ENCODE peak calls at places on chromosomes 4 and X, in ten cellular contexts. P is astrocyte; B is esophagus squamous epithelium; C is stomach; W is upper lobe of right lung; M is CD8-positive, alpha-beta T cell; R is SK-N-SH; A is GM23248; D is suprapubic skin; Y is fibroblast of lung. U is an unnamed sample. For H3K9me3, the result is how much of the 10 kb centered on the place peaks cover.

GRCh38 chrX:40952855-40953254 is 132.4 kb upstream of the USP9X start:
- DNase-seq in P (no peak), B (no peak), C (no peak), W (no peak), M (no peak), R (no peak), A (peak), D (no peak), Y (peak), U (no peak)

GRCh38 chr4:33031328-33031727 is 2311.2 kb downstream of the PCDH7 start:
- DNase-seq in P (no peak), B (no peak), C (no peak), W (no peak), M (no peak), R (no peak), A (no peak), D (no peak), Y (no peak), U (no peak)

GRCh38 chrX:113741744-113742143 is 842.1 kb upstream of the HTR2C start:
- DNase-seq in P (peak), B (no peak), C (no peak), W (no peak), M (no peak), R (peak), A (peak), D (no peak), Y (no peak), U (peak)

GRCh38 chr4:4860803-4861591 is 1.5 kb downstream of the MSX1 start:
- DNase-seq in P (no peak), B (no peak), C (no peak), W (no peak), M (no peak), R (peak), A (peak), D (no peak), Y (no peak), U (no peak)

GRCh38 chr4:145553375-145553774 is 65.8 kb upstream of the MMAA start:
- DNase-seq in P (no peak), B (no peak), C (no peak), W (no peak), M (no peak), R (no peak), A (no peak), D (no peak), Y (no peak), U (no peak)

GRCh38 chrX:129961180-129962083 is 21.0 kb upstream of the BCORL1 start:
- DNase-seq in P (no peak), B (peak), C (peak), W (peak), M (peak), R (no peak), A (peak), D (peak), Y (no peak), U (peak)

GRCh38 chr4:110514889-110515479 is 39.0 kb downstream of the ENPEP start:
- DNase-seq in P (peak), B (no peak), C (no peak), W (no peak), M (no peak), R (peak), A (peak), D (no peak), Y (peak), U (peak)

GRCh38 chr4:143185253-143186107 is 763 bp downstream of the USP38 start:
- DNase-seq in P (no peak), B (no peak), C (no peak), W (no peak), M (no peak), R (peak), A (peak), D (peak), Y (peak), U (peak)

GRCh38 chr4:14871676-14872430 is 130.4 kb upstream of the CPEB2 start:
- DNase-seq in P (no peak), B (no peak), C (peak), W (peak), M (peak), R (no peak), A (peak), D (no peak), Y (no peak), U (peak)

GRCh38 chrX:146278381-146278780 is 460.8 kb downstream of the SLITRK2 start:
- DNase-seq in P (no peak), B (no peak), C (no peak), W (no peak), M (no peak), R (no peak), A (no peak), D (no peak), Y (no peak), U (no peak)

GRCh38 chrX:70033348-70033747 is 16.4 kb downstream of the AWAT2 start:
- DNase-seq in P (no peak), B (no peak), C (peak), W (peak), M (peak), R (peak), A (peak), D (no peak), Y (peak), U (peak)

GRCh38 chr4:113695328-113696169 is 66.0 kb downstream of the CAMK2D start:
- DNase-seq in P (peak), B (no peak), C (no peak), W (no peak), M (no peak), R (no peak), A (no peak), D (no peak), Y (peak), U (no peak)

GRCh38 chr4:288891-289290 is 16.4 kb downstream of the ZNF732 start:
- DNase-seq in P (no peak), B (no peak), C (no peak), W (no peak), M (no peak), R (no peak), A (no peak), D (no peak), Y (peak), U (no peak)

GRCh38 chr4:294732-295131 is 10.5 kb downstream of the ZNF732 start:
- DNase-seq in P (no peak), B (no peak), C (no peak), W (no peak), M (no peak), R (no peak), A (no peak), D (no peak), Y (no peak), U (no peak)
- H3K9me3 ChIP-seq in P (under half), B (under half), C (under half), W (under half), M (under half), R (under half), A (under half), D (under half), Y (under half), U (under half)

GRCh38 chrX:11683057-11683456 is 17.3 kb upstream of the ARHGAP6 start:
- DNase-seq in P (no peak), B (no peak), C (no peak), W (no peak), M (no peak), R (no peak), A (no peak), D (no peak), Y (no peak), U (no peak)

GRCh38 chrX:11688201-11688600 is 22.5 kb upstream of the ARHGAP6 start:
- DNase-seq in P (peak), B (no peak), C (no peak), W (no peak), M (no peak), R (no peak), A (peak), D (no peak), Y (no peak), U (no peak)

GRCh38 chrX:11687157-11687556 is 21.4 kb upstream of the ARHGAP6 start:
- DNase-seq in P (no peak), B (no peak), C (no peak), W (no peak), M (no peak), R (peak), A (no peak), D (no peak), Y (no peak), U (no peak)
- H3K9me3 ChIP-seq in P (under half), B (under half), C (under half), W (under half), M (under half), R (under half), A (under half), D (under half), Y (under half), U (under half)

DNA sequence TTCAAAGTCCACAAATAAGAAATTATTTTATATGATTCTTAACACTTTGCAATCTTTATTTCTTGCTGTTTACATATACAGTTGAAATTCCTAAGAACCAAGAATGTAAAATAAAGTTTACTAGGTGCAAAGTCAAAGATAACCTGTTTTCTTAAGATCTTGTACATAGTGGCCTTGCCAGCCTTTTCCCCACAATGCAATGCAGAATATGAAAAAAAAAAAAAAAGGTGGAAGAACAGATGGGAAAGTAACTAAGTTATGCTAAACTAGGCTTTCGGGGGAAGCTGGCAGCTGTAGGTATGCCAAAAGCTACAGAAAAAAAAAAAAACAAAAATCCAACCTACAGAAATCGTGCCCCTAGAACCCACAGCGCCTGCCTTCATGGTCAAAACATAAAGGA is 1588.4 kb downstream of the STIM2 start:
- DNase-seq in P (no peak), B (no peak), C (no peak), W (no peak), M (no peak), R (no peak), A (peak), D (no peak), Y (peak), U (no peak)
- H3K9me3 ChIP-seq in P (under half), B (under half), C (under half), W (under half), M (under half), R (under half), A (under half), D (under half), Y (under half), U (under half)

GRCh38 chr4:92163348-92163747 is 140.4 kb upstream of the GRID2 start:
- DNase-seq in P (no peak), B (no peak), C (no peak), W (no peak), M (no peak), R (no peak), A (peak), D (no peak), Y (peak), U (peak)
- H3K9me3 ChIP-seq in P (under half), B (under half), C (under half), W (under half), M (under half), R (under half), A (under half), D (under half), Y (under half), U (under half)

DNA sequence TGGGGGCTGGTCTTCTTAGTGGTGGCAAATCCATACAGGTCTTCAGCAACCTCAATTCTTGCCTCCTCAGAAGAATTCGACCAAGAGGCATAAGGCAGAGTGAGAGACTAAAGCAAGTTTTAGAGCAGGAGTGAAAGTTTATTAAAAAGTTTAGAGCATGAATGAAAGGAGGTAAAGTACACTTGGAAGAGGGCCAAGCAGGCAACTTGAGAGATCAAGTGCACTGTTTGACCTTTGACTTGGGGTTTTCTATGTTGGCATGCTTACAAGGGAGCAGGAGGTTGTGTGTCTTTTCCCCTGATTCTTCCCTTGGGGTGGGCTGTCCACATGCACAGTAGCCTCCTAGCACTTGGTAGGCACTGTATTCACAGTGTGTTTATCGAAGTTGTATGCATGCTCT is 91.2 kb downstream of the CPE start:
- DNase-seq in P (no peak), B (no peak), C (no peak), W (no peak), M (no peak), R (no peak), A (no peak), D (no peak), Y (no peak), U (no peak)
- H3K9me3 ChIP-seq in P (under half), B (under half), C (under half), W (under half), M (under half), R (under half), A (under half), D (under half), Y (under half), U (under half)

GRCh38 chrX:44908838-44909237 is 35.9 kb downstream of the KDM6A start:
- DNase-seq in P (no peak), B (no peak), C (no peak), W (no peak), M (no peak), R (no peak), A (no peak), D (no peak), Y (no peak), U (no peak)

GRCh38 chrX:44915361-44915868 is 42.4 kb downstream of the KDM6A start:
- DNase-seq in P (peak), B (no peak), C (no peak), W (no peak), M (no peak), R (peak), A (no peak), D (no peak), Y (peak), U (no peak)

GRCh38 chrX:44918722-44919121 is 45.7 kb downstream of the KDM6A start:
- DNase-seq in P (no peak), B (no peak), C (no peak), W (no peak), M (no peak), R (no peak), A (no peak), D (no peak), Y (no peak), U (no peak)

GRCh38 chrX:44914532-44915198 is 41.7 kb downstream of the KDM6A start:
- DNase-seq in P (peak), B (no peak), C (no peak), W (no peak), M (no peak), R (no peak), A (peak), D (no peak), Y (peak), U (no peak)

DNA sequence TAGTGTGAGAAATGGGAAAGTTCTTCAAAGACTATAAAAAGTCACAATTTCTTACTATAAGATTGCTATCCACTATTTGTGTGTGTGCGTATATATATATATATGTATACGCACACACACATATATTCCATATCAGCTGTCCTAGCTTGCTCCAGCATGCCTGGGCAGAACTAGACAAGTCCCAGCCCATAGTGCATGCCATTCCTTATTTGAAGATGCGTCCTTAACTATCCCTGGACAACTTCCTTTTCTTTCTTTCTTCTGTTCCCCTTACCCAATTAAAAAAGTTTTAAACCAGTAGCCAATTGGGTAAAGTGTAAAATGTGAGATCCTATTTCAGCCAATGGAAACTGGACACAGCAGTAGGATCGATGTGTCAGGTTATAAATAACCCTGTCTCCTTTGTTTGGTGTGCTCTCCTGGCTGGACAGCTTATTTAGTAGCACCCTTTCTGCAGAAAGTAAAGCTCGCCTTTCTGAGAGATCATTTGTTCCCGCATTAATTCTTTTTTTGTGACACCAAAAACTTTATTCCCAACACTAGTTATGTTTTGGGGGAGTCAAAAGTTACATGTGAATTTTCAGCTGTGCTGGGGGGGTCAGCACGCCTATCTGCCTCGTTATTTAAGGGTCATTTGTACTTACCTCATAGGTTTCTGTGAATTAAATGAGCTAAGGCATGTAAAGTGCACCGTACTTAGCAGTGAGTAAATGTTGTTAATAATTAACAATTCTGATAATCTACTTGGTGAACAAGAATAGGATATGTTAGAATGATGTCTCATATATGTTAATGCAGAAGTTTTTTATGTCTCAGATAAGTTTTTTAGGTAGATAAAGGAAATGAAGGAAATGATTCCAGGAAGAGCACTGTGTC is 40.9 kb downstream of the KDM6A start:
- DNase-seq in P (no peak), B (no peak), C (no peak), W (no peak), M (no peak), R (no peak), A (no peak), D (no peak), Y (no peak), U (no peak)
- H3K9me3 ChIP-seq in P (under half), B (under half), C (under half), W (under half), M (under half), R (under half), A (under half), D (under half), Y (under half), U (under half)

DNA sequence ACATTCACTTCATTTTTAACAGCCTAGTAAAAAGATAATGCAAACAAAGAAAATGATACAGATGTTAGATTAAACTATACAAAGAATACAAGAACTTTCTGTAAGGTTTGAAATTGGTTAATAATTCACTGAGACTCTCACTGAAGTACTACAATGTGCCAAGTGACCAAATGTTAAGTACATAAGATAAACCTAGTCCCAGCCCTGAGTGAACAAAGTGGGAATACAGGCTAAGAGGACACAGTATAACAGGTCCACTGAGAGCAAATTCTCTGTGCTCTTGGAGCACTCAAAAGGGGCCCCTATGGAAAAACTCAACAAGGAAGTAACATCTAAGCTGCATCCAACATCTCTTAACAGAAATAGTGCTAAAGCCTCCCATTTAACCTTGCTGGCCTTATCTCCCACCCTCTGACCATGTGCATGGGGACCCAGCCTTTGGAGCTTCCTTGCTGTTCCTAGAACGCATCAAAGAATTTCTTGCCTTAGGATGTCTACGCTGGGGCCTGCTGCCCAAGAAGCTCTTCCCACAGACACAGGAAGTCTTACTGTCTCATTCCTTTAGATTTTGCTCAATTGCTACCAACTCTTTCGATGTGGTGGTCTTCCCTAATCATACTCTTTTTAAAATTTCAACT is 113.4 kb downstream of the ZAR1 start:
- DNase-seq in P (no peak), B (no peak), C (no peak), W (no peak), M (no peak), R (no peak), A (no peak), D (no peak), Y (no peak), U (no peak)
- H3K9me3 ChIP-seq in P (under half), B (under half), C (under half), W (under half), M (under half), R (under half), A (under half), D (under half), Y (under half), U (under half)

GRCh38 chr4:477686-478085 is 21.3 kb downstream of the ZNF721 start:
- DNase-seq in P (no peak), B (no peak), C (no peak), W (no peak), M (no peak), R (no peak), A (no peak), D (no peak), Y (no peak), U (no peak)
- H3K9me3 ChIP-seq in P (under half), B (under half), C (under half), W (under half), M (under half), R (under half), A (under half), D (under half), Y (under half), U (under half)

GRCh38 chrX:78237127-78237526 is 90.3 kb downstream of the CYSLTR1 start:
- DNase-seq in P (no peak), B (no peak), C (no peak), W (no peak), M (no peak), R (no peak), A (no peak), D (no peak), Y (no peak), U (no peak)
- H3K9me3 ChIP-seq in P (under half), B (under half), C (under half), W (under half), M (under half), R (under half), A (under half), D (under half), Y (under half), U (under half)

U was measured in OCI-LY7.